ENCODE peak calls at places on chromosomes 13 and 19, in four cellular contexts. S is T-cell; R is stimulated activated CD4-positive, alpha-beta T cell treated with anti-CD3 and anti-CD28 coated beads, Interleukin-15, amount 100 ng/mL, for 1 hour; E is activated CD8-positive, alpha-beta memory T cell treated with anti-CD3 and anti-CD28 coated beads for 48 hours. Q is an unnamed sample.
A peak's percentile ranks its signal among the peaks of the same experiment; 100 is the strongest.

GRCh38 chr13:52455677-52456041 is 381 bp downstream of the CKAP2 start:
- DNase-seq in R (peak; percentile 55), S (peak; percentile 65), E (peak; percentile 47), Q (peak; percentile 75)

GRCh38 chr19:7874080-7874856 is at the start of gene PRR36:
- DNase-seq in E (no peak), S (no peak), R (no peak), Q (no peak)

GRCh38 chr19:2477141-2477710 is 1.3 kb downstream of the GADD45B start:
- DNase-seq in S (no peak), E (no peak), R (no peak), Q (no peak)

GRCh38 chr13:46595136-46595917 is 42.4 kb downstream of the LRCH1 start:
- DNase-seq in S (no peak), E (no peak), R (no peak), Q (no peak)

GRCh38 chr13:105207586-105208293 is 1327.7 kb downstream of the EFNB2 start:
- DNase-seq in R (no peak), E (no peak), S (no peak), Q (no peak)

GRCh38 chr19:51702103-51702753 is 9.1 kb downstream of the SPACA6 start:
- DNase-seq in R (no peak), E (no peak), S (peak; percentile 36), Q (peak; percentile 55)

GRCh38 chr13:23450340-23451046 is 17.0 kb upstream of the SACS start:
- DNase-seq in R (no peak), E (no peak), S (no peak), Q (no peak)

GRCh38 chr19:38402967-38403674 is at the start of gene FAM98C:
- DNase-seq in S (peak; percentile 95), R (peak; percentile 98), E (peak; percentile 95), Q (peak; percentile 98)

GRCh38 chr19:40639638-40639982 is 38.4 kb downstream of the LTBP4 start:
- DNase-seq in S (no peak), R (no peak), E (no peak), Q (no peak)

Q was measured in activated CD4-positive, alpha-beta T cell treated with anti-CD3 and anti-CD28 coated beads for 4 hours.